ENCODE peak calls at places on chromosomes 4 and X, in six cellular contexts. One of them, this sample, is unnamed. For H3F3A, the result is how much of the 10 kb centered on the place peaks cover.

GRCh38 chrX:122625821-122626220 is 558.3 kb upstream of the GRIA3 start:
- DNase-seq in neural progenitor cell: no peak
- DNase-seq in PC-9: no peak
- DNase-seq in GM23338: no peak
- DNase-seq in MM.1S: no peak
- DNase-seq in GM23248: peak
- DNase-seq in this sample: peak

GRCh38 chr4:6183740-6184139 is 16.6 kb downstream of the JAKMIP1 start:
- DNase-seq in neural progenitor cell: no peak
- DNase-seq in MM.1S: peak
- DNase-seq in GM23338: no peak
- DNase-seq in PC-9: no peak
- DNase-seq in GM23248: no peak
- DNase-seq in this sample: no peak

GRCh38 chr4:113358784-113359183 is 309.3 kb downstream of the ANK2 start:
- DNase-seq in neural progenitor cell: peak
- DNase-seq in MM.1S: no peak
- DNase-seq in GM23248: no peak
- DNase-seq in PC-9: no peak
- DNase-seq in GM23338: peak
- DNase-seq in this sample: peak

GRCh38 chrX:46258356-46258755 is 286.9 kb downstream of the ZNF674 start:
- DNase-seq in GM23248: no peak
- DNase-seq in MM.1S: no peak
- DNase-seq in GM23338: no peak
- DNase-seq in PC-9: no peak
- DNase-seq in neural progenitor cell: no peak
- DNase-seq in this sample: no peak

GRCh38 chr4:123505457-123506310 is 109.1 kb downstream of the SPRY1 start:
- DNase-seq in GM23248: peak
- DNase-seq in neural progenitor cell: peak
- DNase-seq in GM23338: peak
- DNase-seq in PC-9: peak
- DNase-seq in MM.1S: no peak
- DNase-seq in this sample: peak

GRCh38 chrX:45479196-45479834 is 278.6 kb upstream of the DIPK2B start:
- DNase-seq in GM23338: no peak
- DNase-seq in PC-9: no peak
- DNase-seq in MM.1S: no peak
- DNase-seq in GM23248: peak
- DNase-seq in neural progenitor cell: no peak
- DNase-seq in this sample: peak

GRCh38 chrX:118349188-118349587 is 3.3 kb downstream of the WDR44 start:
- DNase-seq in neural progenitor cell: no peak
- DNase-seq in PC-9: no peak
- DNase-seq in MM.1S: no peak
- DNase-seq in GM23338: no peak
- DNase-seq in GM23248: no peak
- DNase-seq in this sample: no peak

GRCh38 chr4:159051245-159052071 is 51.4 kb upstream of the RAPGEF2 start:
- DNase-seq in neural progenitor cell: no peak
- DNase-seq in GM23248: no peak
- DNase-seq in GM23338: peak
- DNase-seq in MM.1S: peak
- DNase-seq in PC-9: no peak
- DNase-seq in this sample: no peak

GRCh38 chrX:150062292-150063137 is 124.2 kb upstream of the EOLA2 start:
- DNase-seq in GM23338: no peak
- DNase-seq in neural progenitor cell: no peak
- DNase-seq in PC-9: peak
- DNase-seq in GM23248: peak
- DNase-seq in MM.1S: no peak
- DNase-seq in this sample: peak

GRCh38 chrX:57282568-57282967 is 3.9 kb upstream of the FAAH2 start:
- DNase-seq in GM23338: peak
- DNase-seq in PC-9: no peak
- DNase-seq in neural progenitor cell: no peak
- DNase-seq in MM.1S: peak
- DNase-seq in GM23248: no peak
- DNase-seq in this sample: peak

GRCh38 chrX:72554448-72555140 is 18.0 kb downstream of the HDAC8 start:
- DNase-seq in MM.1S: no peak
- DNase-seq in PC-9: peak
- DNase-seq in neural progenitor cell: peak
- DNase-seq in GM23248: no peak
- DNase-seq in GM23338: peak
- DNase-seq in this sample: peak

GRCh38 chr4:81839347-81840042 is 367.8 kb upstream of the RASGEF1B start:
- DNase-seq in PC-9: no peak
- DNase-seq in GM23248: no peak
- DNase-seq in MM.1S: no peak
- DNase-seq in neural progenitor cell: no peak
- DNase-seq in GM23338: no peak
- DNase-seq in this sample: no peak

GRCh38 chr4:184456337-184456736 is 18.0 kb downstream of the IRF2 start:
- DNase-seq in MM.1S: no peak
- DNase-seq in PC-9: no peak
- DNase-seq in GM23338: no peak
- DNase-seq in GM23248: no peak
- DNase-seq in neural progenitor cell: no peak
- DNase-seq in this sample: no peak

GRCh38 chr4:41209187-41209586 is 5.2 kb downstream of the APBB2 start:
- DNase-seq in neural progenitor cell: no peak
- DNase-seq in GM23338: no peak
- DNase-seq in PC-9: no peak
- DNase-seq in MM.1S: no peak
- DNase-seq in GM23248: no peak
- DNase-seq in this sample: no peak

GRCh38 chr4:46993075-46994006 is at the start of gene GABRA4:
- DNase-seq in MM.1S: no peak
- DNase-seq in PC-9: no peak
- DNase-seq in GM23338: peak
- DNase-seq in neural progenitor cell: peak
- DNase-seq in GM23248: peak
- DNase-seq in this sample: no peak

GRCh38 chrX:42515939-42516338 is 262.0 kb downstream of the PPP1R2C start:
- DNase-seq in neural progenitor cell: no peak
- DNase-seq in MM.1S: no peak
- DNase-seq in GM23338: no peak
- DNase-seq in PC-9: no peak
- DNase-seq in GM23248: peak
- DNase-seq in this sample: no peak

GRCh38 chrX:72308566-72309296 is 3.0 kb upstream of the CITED1 start:
- DNase-seq in PC-9: peak
- DNase-seq in GM23338: peak
- DNase-seq in MM.1S: peak
- DNase-seq in GM23248: peak
- DNase-seq in neural progenitor cell: peak
- DNase-seq in this sample: peak

GRCh38 chr4:76305971-76306881 is at the start of gene STBD1:
- DNase-seq in neural progenitor cell: peak
- DNase-seq in GM23248: peak
- DNase-seq in MM.1S: peak
- DNase-seq in GM23338: peak
- DNase-seq in PC-9: peak
- DNase-seq in this sample: peak

GRCh38 chr4:122475233-122475632 is 18.7 kb upstream of the IL2 start:
- DNase-seq in GM23248: no peak
- DNase-seq in MM.1S: no peak
- DNase-seq in neural progenitor cell: no peak
- DNase-seq in GM23338: no peak
- DNase-seq in PC-9: no peak
- DNase-seq in this sample: no peak

GRCh38 chr4:140212646-140213045 is 58.7 kb upstream of the MAML3 start:
- DNase-seq in GM23248: no peak
- DNase-seq in neural progenitor cell: no peak
- DNase-seq in GM23338: peak
- DNase-seq in PC-9: no peak
- DNase-seq in MM.1S: no peak
- DNase-seq in this sample: no peak

GRCh38 chr4:95637047-95637600 is 88.4 kb upstream of the UNC5C start:
- DNase-seq in GM23248: no peak
- DNase-seq in neural progenitor cell: peak
- DNase-seq in MM.1S: no peak
- DNase-seq in PC-9: no peak
- DNase-seq in GM23338: peak
- DNase-seq in this sample: peak

GRCh38 chr4:110667670-110668069 is 44.8 kb upstream of the PITX2 start:
- DNase-seq in GM23248: no peak
- DNase-seq in MM.1S: no peak
- DNase-seq in PC-9: no peak
- DNase-seq in GM23338: no peak
- DNase-seq in neural progenitor cell: no peak
- DNase-seq in this sample: no peak

GRCh38 chr4:110666030-110666429 is 43.2 kb upstream of the PITX2 start:
- DNase-seq in PC-9: no peak
- DNase-seq in neural progenitor cell: no peak
- DNase-seq in GM23338: no peak
- DNase-seq in GM23248: no peak
- DNase-seq in MM.1S: no peak
- DNase-seq in this sample: no peak

GRCh38 chr4:110668463-110669245 is 45.8 kb upstream of the PITX2 start:
- DNase-seq in GM23248: no peak
- DNase-seq in GM23338: no peak
- DNase-seq in neural progenitor cell: no peak
- DNase-seq in PC-9: no peak
- DNase-seq in MM.1S: no peak
- DNase-seq in this sample: no peak

GRCh38 chr4:110663206-110663605 is 40.3 kb upstream of the PITX2 start:
- DNase-seq in GM23248: no peak
- DNase-seq in GM23338: no peak
- DNase-seq in PC-9: no peak
- DNase-seq in neural progenitor cell: no peak
- DNase-seq in MM.1S: no peak
- DNase-seq in this sample: peak

GRCh38 chr4:110663738-110664444 is 41.0 kb upstream of the PITX2 start:
- DNase-seq in PC-9: peak
- DNase-seq in GM23248: peak
- DNase-seq in neural progenitor cell: no peak
- DNase-seq in GM23338: no peak
- DNase-seq in MM.1S: no peak
- DNase-seq in this sample: peak
- H3K4me3 ChIP-seq in PC-9: peak
- H3K4me3 ChIP-seq in GM23248: no peak
- H3K4me3 ChIP-seq in neural progenitor cell: no peak
- H3K4me3 ChIP-seq in GM23338: no peak
- H3K4me3 ChIP-seq in MM.1S: no peak
- H3K4me3 ChIP-seq in this sample: no peak

GRCh38 chr4:110622841-110623709 is at the start of gene PITX2:
- DNase-seq in GM23338: peak
- DNase-seq in GM23248: peak
- DNase-seq in MM.1S: no peak
- DNase-seq in neural progenitor cell: peak
- DNase-seq in PC-9: peak
- DNase-seq in this sample: no peak
- TF ChIP-seq EZH2 in GM23338: peak
- TF ChIP-seq EZH2 in GM23248: no peak
- TF ChIP-seq EZH2 in MM.1S: no peak
- TF ChIP-seq EZH2 in neural progenitor cell: no peak
- TF ChIP-seq EZH2 in PC-9: no peak
- TF ChIP-seq EZH2 in this sample: no peak

GRCh38 chr4:176753049-176753448 is 39.7 kb downstream of the VEGFC start:
- DNase-seq in GM23338: no peak
- DNase-seq in neural progenitor cell: peak
- DNase-seq in MM.1S: no peak
- DNase-seq in GM23248: peak
- DNase-seq in PC-9: no peak
- DNase-seq in this sample: peak
- H3F3A ChIP-seq in GM23338: under half
- H3F3A ChIP-seq in neural progenitor cell: under half
- H3F3A ChIP-seq in MM.1S: under half
- H3F3A ChIP-seq in GM23248: half or more
- H3F3A ChIP-seq in PC-9: under half
- H3F3A ChIP-seq in this sample: under half

GRCh38 chrX:66166671-66167070 is 2.6 kb downstream of the HEPH start:
- DNase-seq in GM23248: no peak
- DNase-seq in GM23338: no peak
- DNase-seq in PC-9: no peak
- DNase-seq in neural progenitor cell: no peak
- DNase-seq in MM.1S: no peak
- DNase-seq in this sample: no peak

GRCh38 chrX:66163849-66164401 is at the start of gene HEPH:
- DNase-seq in neural progenitor cell: peak
- DNase-seq in MM.1S: no peak
- DNase-seq in GM23248: peak
- DNase-seq in GM23338: peak
- DNase-seq in PC-9: no peak
- DNase-seq in this sample: no peak

GRCh38 chrX:66164470-66164869 is 423 bp downstream of the HEPH start:
- DNase-seq in MM.1S: no peak
- DNase-seq in neural progenitor cell: peak
- DNase-seq in PC-9: no peak
- DNase-seq in GM23338: peak
- DNase-seq in GM23248: peak
- DNase-seq in this sample: no peak

GRCh38 chrX:66163447-66163846 is 600 bp upstream of the HEPH start:
- DNase-seq in GM23338: no peak
- DNase-seq in MM.1S: no peak
- DNase-seq in neural progenitor cell: no peak
- DNase-seq in GM23248: no peak
- DNase-seq in PC-9: no peak
- DNase-seq in this sample: no peak

GRCh38 chrX:66164931-66165330 is 884 bp downstream of the HEPH start:
- DNase-seq in GM23248: no peak
- DNase-seq in MM.1S: no peak
- DNase-seq in PC-9: no peak
- DNase-seq in GM23338: no peak
- DNase-seq in neural progenitor cell: no peak
- DNase-seq in this sample: no peak
- H3K4me3 ChIP-seq in GM23248: peak
- H3K4me3 ChIP-seq in MM.1S: no peak
- H3K4me3 ChIP-seq in PC-9: no peak
- H3K4me3 ChIP-seq in GM23338: peak
- H3K4me3 ChIP-seq in neural progenitor cell: peak
- H3K4me3 ChIP-seq in this sample: no peak

DNA sequence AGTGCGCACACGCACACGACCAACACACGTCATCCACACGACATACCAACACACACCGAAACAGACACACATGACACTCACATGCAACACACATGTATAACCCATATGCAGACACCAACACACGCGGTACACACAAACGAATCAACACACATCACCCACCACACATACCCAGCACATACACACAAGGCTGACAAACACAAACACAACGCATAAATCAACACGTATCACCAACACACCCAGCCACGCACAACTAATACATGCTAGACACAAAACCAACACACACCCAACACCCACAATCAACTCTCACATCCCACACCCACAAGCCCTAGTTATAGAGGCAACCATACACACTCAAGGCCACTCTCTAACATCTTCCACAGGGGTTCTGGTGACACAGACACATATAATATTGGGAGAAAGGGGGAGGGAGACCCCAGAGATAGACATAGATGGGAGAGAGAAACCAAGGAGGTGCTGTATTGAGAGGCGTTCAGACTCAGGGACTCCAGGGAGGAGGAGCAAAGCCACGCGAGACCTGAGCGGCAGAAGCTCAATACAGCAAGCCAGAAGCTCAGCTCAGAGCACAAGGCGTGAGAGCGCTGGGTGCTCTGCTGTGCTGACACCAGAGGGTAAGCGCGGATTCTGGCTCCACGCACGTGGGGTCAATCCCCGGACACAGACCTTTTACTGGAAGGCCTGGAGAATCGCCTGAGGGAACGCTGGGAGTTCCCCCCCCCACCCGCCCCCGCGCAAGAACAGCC is 8.5 kb downstream of the MSX1 start:
- DNase-seq in GM23248: no peak
- DNase-seq in neural progenitor cell: peak
- DNase-seq in MM.1S: no peak
- DNase-seq in PC-9: no peak
- DNase-seq in GM23338: no peak
- DNase-seq in this sample: no peak
- TF ChIP-seq EZH2 in GM23248: no peak
- TF ChIP-seq EZH2 in neural progenitor cell: no peak
- TF ChIP-seq EZH2 in MM.1S: no peak
- TF ChIP-seq EZH2 in PC-9: no peak
- TF ChIP-seq EZH2 in GM23338: peak
- TF ChIP-seq EZH2 in this sample: no peak